ENCODE peak calls at places on chromosomes 7 and 10, in five cellular contexts. B is fibroblast of lung, M is vagina, Q is AG10803, Z is stomach. A is an unnamed sample.

GRCh38 chr7:25180946-25181345 is 47.3 kb downstream of the NPVF start:
- DNase-seq in B (peak; percentile 3), Z (no peak), Q (no peak), M (no peak), A (no peak)

GRCh38 chr10:42970451-42971250 is 106.2 kb upstream of the RET start:
- DNase-seq in Z (peak; percentile 22), M (no peak), B (no peak), Q (no peak), A (peak; percentile 2)

GRCh38 chr7:73442222-73442902 is 8.8 kb downstream of the FZD9 start:
- DNase-seq in B (no peak), Q (no peak), M (no peak), Z (no peak), A (no peak)

GRCh38 chr7:124403112-124403511 is 362.5 kb downstream of the GPR37 start:
- DNase-seq in B (no peak), Q (no peak), M (no peak), Z (no peak), A (no peak)

GRCh38 chr7:11182736-11183135 is 209.1 kb downstream of the PHF14 start:
- DNase-seq in Q (peak; percentile 83), B (peak; percentile 76), M (no peak), Z (no peak), A (no peak)

GRCh38 chr10:34954142-34954541 is 136.0 kb downstream of the CUL2 start:
- DNase-seq in Q (no peak), Z (peak; percentile 94), B (no peak), M (no peak), A (no peak)

GRCh38 chr10:26881600-26882331 is 21.0 kb upstream of the ABI1 start:
- DNase-seq in Z (no peak), B (peak; percentile 56), M (no peak), Q (peak; percentile 74), A (no peak)

GRCh38 chr7:138781004-138781403 is 16.8 kb upstream of the TMEM213 start:
- DNase-seq in Q (no peak), Z (no peak), B (no peak), M (no peak), A (no peak)

GRCh38 chr10:22245567-22245966 is 27.8 kb upstream of the EBLN1 start:
- DNase-seq in Z (no peak), B (peak; percentile 70), Q (peak; percentile 65), M (no peak), A (no peak)

GRCh38 chr7:7176421-7177043 is 5.8 kb upstream of the C1GALT1 start:
- DNase-seq in Q (peak; percentile 84), Z (no peak), B (peak; percentile 89), M (no peak), A (no peak)

GRCh38 chr10:17183110-17183509 is 18.4 kb downstream of the TRDMT1 start:
- DNase-seq in Z (no peak), M (no peak), B (no peak), Q (no peak), A (no peak)

GRCh38 chr7:134209322-134210015 is 82.3 kb downstream of the LRGUK start:
- DNase-seq in M (no peak), Q (no peak), B (no peak), Z (no peak), A (no peak)

GRCh38 chr10:69073025-69073424 is 14.9 kb upstream of the SRGN start:
- DNase-seq in M (no peak), Q (no peak), B (no peak), Z (no peak), A (no peak)

GRCh38 chr7:23524473-23524872 is 7.3 kb downstream of the TRA2A start:
- DNase-seq in B (no peak), Z (no peak), Q (no peak), M (no peak), A (no peak)

GRCh38 chr10:113788604-113789083 is 37.2 kb downstream of the PLEKHS1 start:
- DNase-seq in B (peak; percentile 96), Z (no peak), M (no peak), Q (peak; percentile 97), A (no peak)

GRCh38 chr7:116726713-116727431 is 54.9 kb downstream of the MET start:
- DNase-seq in Q (peak; percentile 32), M (no peak), B (no peak), Z (no peak), A (no peak)

GRCh38 chr7:151662291-151662690 is 142.6 kb upstream of the RHEB start:
- DNase-seq in M (no peak), Z (no peak), Q (peak; percentile 60), B (no peak), A (no peak)

GRCh38 chr10:125120046-125120710 is 40.2 kb downstream of the CTBP2 start:
- DNase-seq in Q (peak; percentile 68), Z (no peak), M (no peak), B (peak; percentile 39), A (no peak)

GRCh38 chr10:58486821-58487220 is 25.9 kb upstream of the BICC1 start:
- DNase-seq in Z (no peak), B (peak; percentile 69), Q (peak; percentile 63), M (no peak), A (no peak)

GRCh38 chr7:76002139-76002538 is 7.7 kb upstream of the TMEM120A start:
- DNase-seq in B (no peak), Z (no peak), M (no peak), Q (no peak), A (no peak)

GRCh38 chr10:72316748-72317435 is 37.8 kb downstream of the DNAJB12 start:
- DNase-seq in Z (peak; percentile 78), B (no peak), M (peak; percentile 89), Q (no peak), A (no peak)

GRCh38 chr10:72424561-72424960 is 69.8 kb upstream of the DNAJB12 start:
- DNase-seq in M (no peak), B (peak; percentile 2), Z (no peak), Q (no peak), A (no peak)

GRCh38 chr7:2838873-2839578 is 5.1 kb downstream of the GNA12 start:
- DNase-seq in B (no peak), Z (no peak), M (no peak), Q (no peak), A (no peak)

GRCh38 chr10:93149761-93150160 is 76.1 kb downstream of the CYP26A1 start:
- DNase-seq in Q (peak; percentile 64), B (peak; percentile 67), Z (no peak), M (no peak), A (no peak)

GRCh38 chr7:94939393-94939792 is 32.0 kb downstream of the PPP1R9A start:
- DNase-seq in M (no peak), B (no peak), Q (no peak), Z (no peak), A (no peak)

GRCh38 chr7:116524609-116525297 is at the start of gene CAV1:
- DNase-seq in Q (peak; percentile 94), Z (peak; percentile 65), M (no peak), B (peak; percentile 93), A (peak; percentile 39)

GRCh38 chr10:76430330-76430729 is 998.9 kb downstream of the LRMDA start:
- DNase-seq in M (no peak), Q (peak; percentile 59), B (peak; percentile 40), Z (no peak), A (no peak)

GRCh38 chr10:3782456-3783312 is 2.3 kb downstream of the KLF6 start:
- DNase-seq in M (peak; percentile 97), B (peak; percentile 96), Z (peak; percentile 53), Q (peak; percentile 98), A (no peak)

GRCh38 chr7:152145853-152146466 is 120.5 kb downstream of the GALNT11 start:
- DNase-seq in M (no peak), Z (no peak), B (peak; percentile 90), Q (peak; percentile 69), A (peak; percentile 43)

GRCh38 chr10:5566606-5567005 is 41.8 kb downstream of the CALML3 start:
- DNase-seq in Z (no peak), B (peak; percentile 43), M (no peak), Q (no peak), A (no peak)

GRCh38 chr7:130683026-130683425 is 3.3 kb downstream of the TSGA13 start:
- DNase-seq in M (no peak), B (peak; percentile 26), Q (peak; percentile 79), Z (no peak), A (no peak)

GRCh38 chr7:129041142-129041928 is 13.6 kb downstream of the TNPO3 start:
- DNase-seq in B (peak; percentile 2), Q (no peak), M (no peak), Z (no peak), A (no peak)

GRCh38 chr7:32765185-32765584 is 126.4 kb downstream of the KBTBD2 start:
- DNase-seq in Z (no peak), Q (no peak), M (no peak), B (no peak), A (no peak)

GRCh38 chr10:123858039-123858740 is 33.4 kb downstream of the CPXM2 start:
- DNase-seq in M (no peak), B (no peak), Z (no peak), Q (peak; percentile 84), A (no peak)

DNA sequence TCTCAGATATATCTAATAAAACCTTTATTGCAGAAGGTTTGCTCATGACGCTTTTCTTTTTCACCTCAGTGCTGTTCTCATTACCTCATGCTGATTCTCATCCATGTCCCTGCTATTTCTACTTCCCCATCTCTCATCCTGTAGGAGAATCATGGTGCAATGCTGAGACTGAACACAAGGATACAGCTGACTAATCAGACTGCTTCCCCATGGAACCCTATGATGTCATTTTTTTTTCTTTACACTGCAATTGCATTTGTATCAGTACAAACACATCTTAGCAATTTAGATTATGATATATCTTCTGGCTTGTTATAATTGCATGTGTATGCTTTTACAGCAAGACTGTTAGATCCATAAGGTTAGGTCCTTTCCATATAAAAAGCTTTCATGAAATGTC is 93.7 kb downstream of the SEMA3A start:
- DNase-seq in B (peak; percentile 33), M (no peak), Z (no peak), Q (peak; percentile 29), A (no peak)
- TF ChIP-seq CTCF in B (no peak), M (no peak), Z (no peak), Q (no peak), A (peak; percentile 54)

GRCh38 chr10:60502621-60503020 is 112.9 kb upstream of the ANK3 start:
- DNase-seq in M (no peak), Z (no peak), Q (no peak), B (no peak), A (no peak)
- TF ChIP-seq CTCF in M (no peak), Z (no peak), Q (no peak), B (no peak), A (no peak)

GRCh38 chr10:78756604-78757442 is 311.9 kb upstream of the ZMIZ1 start:
- DNase-seq in M (peak; percentile 97), Q (peak; percentile 98), B (peak; percentile 97), Z (peak; percentile 41), A (peak; percentile 52)
- TF ChIP-seq CTCF in M (no peak), Q (no peak), B (no peak), Z (no peak), A (no peak)

DNA sequence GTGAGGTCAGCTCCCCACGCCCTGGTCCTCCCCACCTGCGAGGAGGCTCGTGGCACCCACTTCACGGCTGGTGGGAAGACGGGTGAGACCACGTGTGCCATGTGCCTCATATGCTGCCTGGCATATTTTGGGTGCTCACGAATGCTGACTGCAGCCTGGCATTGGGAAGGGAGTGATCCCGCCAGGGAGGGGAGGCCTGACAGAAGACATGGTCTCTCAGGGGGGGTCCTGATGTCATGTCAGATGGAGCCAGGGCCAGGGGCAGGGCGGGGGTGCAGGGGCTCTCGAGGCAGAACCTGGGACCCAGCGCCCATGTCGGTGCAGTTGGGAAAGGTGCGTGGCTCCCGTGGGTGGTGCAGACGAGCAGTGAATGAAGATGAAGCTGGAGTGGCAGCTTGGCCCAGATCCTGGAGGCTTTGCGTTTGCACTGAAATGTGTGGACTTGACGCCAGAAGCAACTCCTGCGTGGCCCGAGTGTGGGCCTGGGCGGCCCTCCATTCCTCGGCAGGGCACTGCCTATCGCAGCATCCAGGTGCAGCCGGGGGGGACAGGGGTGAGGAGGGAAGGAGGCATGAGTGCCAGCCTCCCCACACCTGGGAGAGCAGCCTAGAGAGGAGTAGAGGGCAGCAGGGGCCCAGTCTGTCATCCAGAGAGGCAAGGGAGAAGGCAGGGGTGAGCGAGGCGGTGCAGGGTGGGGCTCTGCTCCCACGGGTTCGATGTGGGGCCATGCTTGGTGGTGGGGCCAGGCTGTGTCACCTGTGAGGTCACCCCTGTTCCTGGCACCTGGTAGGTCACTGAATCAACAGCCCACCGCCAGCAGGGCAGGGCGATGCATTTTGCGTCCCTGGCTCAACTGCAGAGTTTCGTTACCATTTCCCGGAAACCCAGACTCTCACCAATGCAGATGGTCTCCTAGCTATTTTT is 385.6 kb downstream of the DNAJB6 start:
- DNase-seq in Q (no peak), B (no peak), M (no peak), Z (no peak), A (no peak)
- TF ChIP-seq CTCF in Q (no peak), B (no peak), M (no peak), Z (no peak), A (no peak)

A was measured in endothelial cell.